ENCODE peak calls at places on chromosomes 1 and 21, in eight cellular contexts. S, A, Z, Y, P, N, M and F are unnamed samples.

GRCh38 chr1:180343931-180344406 is 113.9 kb downstream of the LHX4 start:
- DNase-seq in Z (peak; percentile 43), A (no peak), Y (no peak), P (peak; percentile 47), N (no peak), M (no peak), S (no peak), F (peak; percentile 20)

GRCh38 chr1:203051841-203052324 is 25.6 kb downstream of the PPFIA4 start:
- DNase-seq in N (no peak), S (no peak), Y (no peak), A (no peak), M (no peak), P (no peak), Z (no peak), F (no peak)

GRCh38 chr1:35432231-35432630 is 125.0 kb downstream of the KIAA0319L start:
- DNase-seq in Y (no peak), Z (no peak), N (no peak), A (no peak), M (no peak), S (no peak), P (no peak), F (no peak)

GRCh38 chr1:41783189-41783639 is 135.5 kb downstream of the HIVEP3 start:
- DNase-seq in P (peak; percentile 54), Z (peak; percentile 61), M (peak; percentile 92), Y (no peak), A (no peak), N (peak; percentile 76), S (no peak), F (peak; percentile 93)

GRCh38 chr1:53365405-53366063 is 37.7 kb upstream of the LRP8 start:
- DNase-seq in Z (peak; percentile 9), Y (no peak), M (no peak), N (no peak), P (peak; percentile 11), S (no peak), A (peak; percentile 3), F (no peak)

GRCh38 chr21:28509031-28509430 is 483.6 kb downstream of the LTN1 start:
- DNase-seq in M (no peak), Z (no peak), S (no peak), Y (no peak), P (no peak), A (no peak), N (no peak), F (no peak)

GRCh38 chr1:15950302-15950701 is 25.6 kb downstream of the ZBTB17 start:
- DNase-seq in S (no peak), P (no peak), A (no peak), Y (no peak), M (no peak), Z (no peak), N (peak; percentile 89), F (no peak)

GRCh38 chr21:39106881-39107462 is 76.3 kb downstream of the PSMG1 start:
- DNase-seq in N (no peak), S (no peak), Y (no peak), Z (no peak), A (no peak), M (no peak), P (no peak), F (no peak)

GRCh38 chr1:78437393-78437792 is 53.4 kb upstream of the PTGFR start:
- DNase-seq in Y (no peak), M (no peak), A (no peak), Z (peak; percentile 43), N (no peak), P (peak; percentile 59), S (no peak), F (no peak)

GRCh38 chr1:111197598-111198289 is 2.7 kb downstream of the DENND2D start:
- DNase-seq in P (peak; percentile 58), N (peak; percentile 72), S (no peak), A (peak; percentile 51), M (no peak), Y (peak; percentile 57), Z (peak; percentile 54), F (no peak)

GRCh38 chr1:191993549-191993948 is 164.7 kb upstream of the RGS18 start:
- DNase-seq in M (no peak), P (peak; percentile 62), S (peak; percentile 2), N (no peak), Y (no peak), Z (peak; percentile 59), A (no peak), F (peak; percentile 2)
- TF ChIP-seq CTCF in M (no peak), P (peak; percentile 47), S (no peak), N (no peak), Y (no peak), Z (no peak), A (no peak), F (no peak)

GRCh38 chr1:10979483-10979920 is 33.0 kb upstream of the TARDBP start:
- DNase-seq in M (no peak), P (peak; percentile 64), S (peak; percentile 85), A (no peak), N (no peak), Y (no peak), Z (peak; percentile 72), F (no peak)
- TF ChIP-seq CTCF in M (no peak), P (no peak), S (no peak), A (no peak), N (no peak), Y (no peak), Z (no peak), F (no peak)

GRCh38 chr1:9825101-9826074 is 1.6 kb upstream of the CLSTN1 start:
- DNase-seq in Y (peak; percentile 42), A (peak; percentile 58), S (peak; percentile 46), N (peak; percentile 60), M (peak; percentile 97), Z (peak; percentile 52), P (peak; percentile 54), F (peak; percentile 58)

GRCh38 chr1:9826616-9827015 is 2.9 kb upstream of the CLSTN1 start:
- DNase-seq in Y (no peak), S (no peak), N (no peak), M (no peak), P (no peak), Z (no peak), A (no peak), F (no peak)

GRCh38 chr1:9826087-9826486 is 2.3 kb upstream of the CLSTN1 start:
- DNase-seq in P (no peak), N (no peak), Z (no peak), S (no peak), M (no peak), A (no peak), Y (no peak), F (no peak)

GRCh38 chr1:9824702-9825089 is 931 bp upstream of the CLSTN1 start:
- DNase-seq in N (no peak), S (no peak), Z (no peak), P (no peak), A (no peak), M (no peak), Y (no peak), F (no peak)

GRCh38 chr1:9827558-9828185 is 3.9 kb upstream of the CLSTN1 start:
- DNase-seq in Y (no peak), N (peak; percentile 41), S (no peak), A (peak; percentile 52), M (no peak), Z (no peak), P (no peak), F (peak; percentile 12)
- TF ChIP-seq CTCF in Y (no peak), N (peak; percentile 33), S (no peak), A (peak; percentile 24), M (no peak), Z (peak; percentile 26), P (peak; percentile 26), F (peak; percentile 34)

GRCh38 chr1:195733826-195734225 is 874.4 kb downstream of the KCNT2 start:
- DNase-seq in P (no peak), Z (peak; percentile 1), A (peak; percentile 28), S (peak; percentile 8), Y (no peak), M (no peak), N (peak; percentile 10), F (peak; percentile 25)
- TF ChIP-seq CTCF in P (peak; percentile 17), Z (peak; percentile 21), A (peak; percentile 54), S (no peak), Y (no peak), M (no peak), N (no peak), F (peak; percentile 47)

DNA sequence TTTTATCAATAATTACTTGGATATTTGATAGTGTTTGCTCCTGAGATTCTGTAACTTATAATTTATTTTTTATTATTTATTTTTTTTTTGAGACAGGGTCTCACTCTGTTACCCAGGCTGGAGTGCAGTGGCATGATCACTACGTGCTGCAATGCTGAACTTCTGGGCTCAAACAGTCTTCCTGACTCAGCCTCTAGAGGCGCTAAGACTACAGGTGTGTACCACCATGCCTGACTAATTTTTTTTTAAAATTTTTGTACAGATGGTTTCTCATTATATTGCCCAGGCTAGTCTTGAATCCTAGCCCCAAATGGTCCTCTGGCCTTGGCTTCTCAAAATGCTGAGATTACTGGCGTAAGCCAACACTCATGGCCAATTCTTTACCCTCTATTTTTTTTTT is 845.5 kb upstream of the ADGRL4 start:
- DNase-seq in S (no peak), A (peak; percentile 28), Y (no peak), N (no peak), M (no peak), Z (no peak), P (no peak), F (no peak)
- TF ChIP-seq CTCF in S (no peak), A (peak; percentile 24), Y (no peak), N (no peak), M (no peak), Z (peak; percentile 10), P (no peak), F (peak; percentile 1)

DNA sequence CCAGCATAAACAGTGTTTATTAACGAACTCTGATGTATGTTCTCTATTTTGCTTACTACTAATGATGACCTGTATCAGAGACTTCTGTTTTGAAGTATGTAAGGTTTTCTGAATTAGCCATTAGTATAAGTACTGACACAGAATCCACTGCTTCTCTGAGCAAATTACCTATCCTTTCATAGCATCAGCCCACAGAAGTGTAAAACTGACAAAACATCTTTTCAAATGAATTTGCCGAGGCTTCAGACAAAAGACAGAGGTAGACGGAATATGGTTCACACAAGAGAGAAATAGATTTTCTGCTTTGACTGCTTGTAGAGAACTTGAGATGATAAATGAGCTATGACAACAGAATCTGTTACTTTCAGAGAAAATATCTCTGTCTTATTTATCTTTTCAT is 1051.6 kb downstream of the AMY1C start:
- DNase-seq in Y (no peak), S (no peak), M (no peak), P (no peak), N (no peak), Z (no peak), A (no peak), F (no peak)
- TF ChIP-seq CTCF in Y (no peak), S (no peak), M (no peak), P (no peak), N (no peak), Z (no peak), A (no peak), F (no peak)